ENCODE peak calls at places on chromosomes 1 and 21, in six cellular contexts. G, V, I, J, T and O are unnamed samples.

GRCh38 chr21:45723049-45723958 is 79.8 kb downstream of the PCBP3 start:
- DNase-seq in G (no peak), V (no peak), I (no peak), J (no peak), T (no peak), O (no peak)

GRCh38 chr1:234170067-234170466 is 203.2 kb upstream of the COA6 start:
- DNase-seq in G (peak; percentile 49), V (no peak), I (no peak), J (no peak), T (no peak), O (no peak)

GRCh38 chr1:198598796-198599321 is 40.0 kb upstream of the PTPRC start:
- DNase-seq in G (no peak), V (no peak), I (peak; percentile 99), J (no peak), T (no peak), O (no peak)

GRCh38 chr21:44778499-44778911 is 23.1 kb downstream of the UBE2G2 start:
- DNase-seq in G (no peak), V (no peak), I (no peak), J (no peak), T (no peak), O (no peak)

GRCh38 chr1:100065969-100066227 is 66.8 kb downstream of the SASS6 start:
- DNase-seq in G (no peak), V (no peak), I (peak; percentile 72), J (no peak), T (no peak), O (no peak)

GRCh38 chr1:168917309-168917708 is 188.3 kb upstream of the DPT start:
- DNase-seq in G (no peak), V (no peak), I (no peak), J (no peak), T (no peak), O (no peak)

GRCh38 chr1:46244656-46245371 is 2.7 kb upstream of the RAD54L start:
- DNase-seq in G (peak; percentile 35), V (no peak), I (peak; percentile 74), J (no peak), T (no peak), O (no peak)

GRCh38 chr1:10253755-10254154 is 43.4 kb downstream of the KIF1B start:
- DNase-seq in G (no peak), V (no peak), I (no peak), J (no peak), T (no peak), O (no peak)

GRCh38 chr1:185694081-185694480 is 40.1 kb upstream of the HMCN1 start:
- DNase-seq in G (no peak), V (no peak), I (peak; percentile 39), J (no peak), T (no peak), O (no peak)

GRCh38 chr1:23178931-23179330 is 10.3 kb upstream of the LUZP1 start:
- DNase-seq in G (no peak), V (no peak), I (peak; percentile 48), J (no peak), T (no peak), O (no peak)
- H3K27ac ChIP-seq in G (no peak overlapping the region), V (no peak overlapping the region), I (no peak overlapping the region), J (no peak overlapping the region), T (peak overlapping the region; percentile 83), O (no peak overlapping the region)

DNA sequence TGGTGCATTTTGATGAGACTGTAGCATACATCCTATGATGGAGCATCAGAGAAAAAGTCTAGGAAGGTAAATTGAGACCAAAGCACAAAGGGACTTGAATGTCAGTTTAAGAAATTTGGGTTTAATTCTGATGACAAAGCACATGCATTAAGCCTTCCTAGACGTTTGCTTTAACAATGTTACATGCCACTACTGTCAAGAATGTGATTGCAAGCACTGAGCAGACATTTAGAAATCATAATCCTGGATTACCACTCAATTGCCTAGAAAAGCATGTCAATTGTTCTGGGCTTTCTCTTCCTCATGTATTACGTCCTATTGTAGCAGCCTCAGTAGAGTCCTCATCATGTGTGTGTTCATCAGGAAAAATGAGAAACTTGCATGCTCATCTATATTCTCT is 117.1 kb downstream of the ZNF281 start:
- DNase-seq in G (no peak), V (no peak), I (no peak), J (no peak), T (no peak), O (no peak)
- H3K4me1 ChIP-seq in G (no peaks in the 10 kb centered on the region), V (no peaks in the 10 kb centered on the region), I (peaks cover 33% of the 10 kb centered on the region), J (no peaks in the 10 kb centered on the region), T (no peaks in the 10 kb centered on the region), O (no peaks in the 10 kb centered on the region)

DNA sequence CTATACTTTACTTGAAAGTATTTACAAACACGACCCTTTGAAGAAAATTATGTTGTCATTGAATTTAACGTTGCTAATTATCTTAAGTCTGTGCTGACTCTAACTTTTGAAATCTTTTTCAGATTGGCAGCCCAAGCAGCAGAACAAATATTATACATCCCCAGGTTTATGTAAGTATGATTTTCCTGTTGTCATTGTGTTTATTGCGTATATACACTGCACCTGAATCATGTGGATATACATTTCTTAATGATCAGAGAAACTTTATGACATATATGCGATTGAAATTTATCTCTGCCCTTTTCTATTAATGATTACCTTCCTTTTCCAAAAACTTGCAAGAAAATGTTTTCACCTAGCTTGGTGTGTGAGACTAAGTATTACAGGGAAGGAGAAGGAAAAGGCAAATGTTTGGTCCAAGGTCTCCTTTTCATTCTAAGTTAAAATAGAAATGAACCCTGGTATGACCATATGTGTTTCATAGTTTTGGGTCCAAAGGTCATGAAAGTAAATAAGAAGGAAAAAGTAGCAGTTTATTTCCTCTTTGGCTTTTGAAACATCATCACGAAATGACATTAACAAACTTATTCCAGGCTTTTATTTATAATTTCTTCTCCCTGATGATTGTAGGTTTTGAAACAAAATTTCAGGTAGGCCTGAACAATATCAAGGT is 116.8 kb downstream of the VPS13D start:
- DNase-seq in G (no peak), V (no peak), I (no peak), J (no peak), T (no peak), O (no peak)
- H3K27ac ChIP-seq in G (no peak overlapping the region), V (no peak overlapping the region), I (peak overlapping the region; percentile 62), J (no peak overlapping the region), T (no peak overlapping the region), O (no peak overlapping the region)

DNA sequence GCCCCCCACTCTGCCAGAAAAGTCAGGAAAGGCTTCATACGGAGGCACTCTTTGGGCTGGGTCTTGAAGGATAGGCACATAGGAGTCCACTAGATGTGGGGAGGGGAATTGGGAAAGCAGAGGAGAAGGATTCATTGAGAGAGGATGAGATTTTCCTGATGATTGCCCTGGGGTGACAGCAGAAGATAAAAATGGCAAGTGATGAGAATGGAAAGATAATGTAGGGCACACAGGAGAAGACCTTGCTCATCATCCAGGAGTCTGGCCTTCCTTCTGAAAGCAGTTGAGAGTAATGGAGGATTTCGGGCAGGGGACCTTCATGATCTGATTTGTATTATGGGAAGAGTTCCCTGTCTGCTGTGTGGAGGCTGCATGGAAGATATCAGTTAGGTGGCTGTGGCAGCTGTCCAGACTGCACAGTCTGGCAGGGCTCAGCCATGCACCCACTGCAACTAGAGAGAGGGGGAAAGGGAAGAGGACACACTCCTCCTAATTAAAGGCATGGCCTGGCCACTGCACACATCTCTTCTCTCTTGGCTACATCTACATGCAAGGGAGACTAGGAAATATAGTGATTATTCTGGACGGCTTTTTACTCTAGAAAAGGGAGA is 9.6 kb upstream of the FABP3 start:
- DNase-seq in G (no peak), V (no peak), I (no peak), J (no peak), T (no peak), O (no peak)
- H3K4me1 ChIP-seq in G (no peaks in the 10 kb centered on the region), V (peaks cover 6% of the 10 kb centered on the region), I (no peaks in the 10 kb centered on the region), J (no peaks in the 10 kb centered on the region), T (no peaks in the 10 kb centered on the region), O (no peaks in the 10 kb centered on the region)

DNA sequence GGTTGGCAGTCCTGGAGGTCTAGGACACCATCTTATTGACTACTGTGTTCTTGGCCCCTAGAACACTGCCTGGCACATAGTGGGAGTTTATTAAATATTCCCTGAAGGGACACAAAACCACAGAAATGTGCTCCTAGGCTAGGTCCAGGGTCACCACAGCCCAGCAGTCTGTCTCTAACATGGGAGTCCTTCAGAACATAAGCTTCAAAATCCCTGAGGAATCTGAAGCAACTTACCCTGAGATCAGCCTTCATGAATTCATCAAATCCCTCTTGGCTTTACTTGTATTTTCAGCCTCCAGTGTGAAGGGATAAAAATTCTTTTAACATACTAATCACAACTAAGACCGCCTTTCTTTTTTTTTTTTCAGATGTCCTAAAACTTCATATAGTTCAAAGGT is 32.7 kb upstream of the BCAR3 start:
- DNase-seq in G (no peak), V (no peak), I (no peak), J (no peak), T (no peak), O (no peak)
- H3K27ac ChIP-seq in G (no peak overlapping the region), V (no peak overlapping the region), I (peak overlapping the region; percentile 77), J (no peak overlapping the region), T (no peak overlapping the region), O (no peak overlapping the region)

DNA sequence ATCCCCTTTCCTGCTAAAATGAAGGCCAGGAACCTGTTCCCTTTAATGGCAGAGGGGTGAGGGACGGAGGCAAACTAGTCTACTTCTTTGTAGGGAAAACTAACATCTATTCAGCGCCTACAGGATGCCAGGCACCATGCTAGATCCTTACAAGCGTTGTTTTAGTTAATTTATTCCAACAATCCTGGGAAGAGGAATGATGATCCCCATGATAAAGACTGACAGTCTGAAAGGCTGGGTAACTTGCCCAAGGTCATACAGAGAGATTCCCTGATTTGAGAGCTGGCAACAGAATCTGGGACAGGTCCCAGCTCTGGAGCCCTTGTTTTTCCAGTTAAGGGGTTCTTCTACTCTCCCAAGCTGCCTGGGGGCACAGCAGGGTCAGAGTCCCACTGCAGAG is 662 bp upstream of the E2F2 start:
- DNase-seq in G (no peak), V (no peak), I (no peak), J (no peak), T (no peak), O (no peak)
- H3K4me1 ChIP-seq in G (peaks cover 44% of the 10 kb centered on the region), V (peaks cover 37% of the 10 kb centered on the region), I (peaks cover 60% of the 10 kb centered on the region), J (peaks cover 78% of the 10 kb centered on the region), T (peaks cover 50% of the 10 kb centered on the region), O (peaks cover 63% of the 10 kb centered on the region)

GRCh38 chr1:64093941-64094340 is 109.5 kb upstream of the UBE2U start:
- DNase-seq in G (no peak), V (no peak), I (no peak), J (no peak), T (no peak), O (no peak)
- H3K27ac ChIP-seq in G (no peak overlapping the region), V (no peak overlapping the region), I (no peak overlapping the region), J (no peak overlapping the region), T (no peak overlapping the region), O (no peak overlapping the region)

DNA sequence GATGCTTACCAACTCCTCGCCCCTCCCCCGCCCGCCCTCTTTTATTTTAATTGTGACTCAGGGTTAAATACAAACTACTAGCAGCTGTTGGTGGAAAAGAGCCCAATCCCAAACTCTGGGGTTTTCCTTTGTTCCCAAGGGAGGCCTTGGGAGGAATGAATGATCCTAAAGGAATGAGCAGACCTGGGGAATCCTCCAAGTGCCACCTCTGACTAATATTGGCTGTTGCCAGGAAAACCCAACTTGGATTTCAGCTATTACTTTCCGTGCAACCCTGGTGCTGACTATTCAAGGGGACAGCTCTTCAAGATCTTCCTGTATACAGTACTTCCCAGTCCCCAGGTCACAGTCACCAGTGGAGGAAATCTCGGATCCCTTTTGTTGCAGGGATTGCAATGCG is 1.3 kb upstream of the S100A10 start:
- DNase-seq in G (no peak), V (no peak), I (no peak), J (no peak), T (no peak), O (no peak)
- H3K4me1 ChIP-seq in G (peaks cover 26% of the 10 kb centered on the region), V (peaks cover 39% of the 10 kb centered on the region), I (no peaks in the 10 kb centered on the region), J (peaks cover 43% of the 10 kb centered on the region), T (peaks cover 35% of the 10 kb centered on the region), O (peaks cover 33% of the 10 kb centered on the region)